ENCODE peak calls at places on chromosomes 1 and 21, in five cellular contexts. W is transverse colon, A is K562, D is spleen, J is stomach. P is an unnamed sample.

GRCh38 chr1:16727190-16728111 is 12.9 kb upstream of the RNU1-4 start:
- DNase-seq in A (peak), W (peak), J (peak), D (peak), P (no peak)

GRCh38 chr1:183914283-183914682 is 109.4 kb downstream of the RGL1 start:
- DNase-seq in D (no peak), A (no peak), W (no peak), J (no peak), P (no peak)

GRCh38 chr1:82838066-82838465 is 1037.3 kb downstream of the ADGRL2 start:
- DNase-seq in D (no peak), A (no peak), W (no peak), J (no peak), P (no peak)

GRCh38 chr1:60388092-60388987 is 314.8 kb upstream of the C1orf87 start:
- DNase-seq in A (no peak), W (no peak), D (no peak), J (no peak), P (no peak)

GRCh38 chr21:46119565-46120271 is 21.8 kb downstream of the COL6A2 start:
- DNase-seq in D (peak), A (no peak), J (no peak), W (peak), P (peak)

GRCh38 chr1:193733674-193734073 is 547.3 kb upstream of the B3GALT2 start:
- DNase-seq in W (no peak), A (no peak), J (no peak), D (no peak), P (no peak)

GRCh38 chr1:224528900-224529299 is 87.2 kb upstream of the CNIH3 start:
- DNase-seq in W (no peak), A (peak), D (no peak), J (no peak), P (no peak)

GRCh38 chr1:231603598-231604275 is 22.9 kb upstream of the DISC1 start:
- DNase-seq in J (peak), A (peak), W (peak), D (no peak), P (peak)

GRCh38 chr1:205014772-205015171 is 28.2 kb upstream of the CNTN2 start:
- DNase-seq in A (no peak), D (no peak), W (no peak), J (no peak), P (no peak)

GRCh38 chr1:66253330-66253921 is 280.5 kb upstream of the SGIP1 start:
- DNase-seq in A (peak), J (no peak), W (no peak), D (no peak), P (no peak)

GRCh38 chr1:234710936-234711335 is 101.0 kb upstream of the IRF2BP2 start:
- DNase-seq in D (no peak), W (no peak), A (no peak), J (no peak), P (no peak)

GRCh38 chr1:234710381-234710780 is 100.4 kb upstream of the IRF2BP2 start:
- DNase-seq in J (no peak), A (no peak), D (no peak), W (no peak), P (no peak)

GRCh38 chr1:234708700-234709395 is 98.9 kb upstream of the IRF2BP2 start:
- DNase-seq in A (no peak), D (no peak), W (no peak), J (no peak), P (no peak)

GRCh38 chr1:234711400-234711799 is 101.4 kb upstream of the IRF2BP2 start:
- DNase-seq in D (no peak), A (no peak), J (no peak), W (no peak), P (no peak)

DNA sequence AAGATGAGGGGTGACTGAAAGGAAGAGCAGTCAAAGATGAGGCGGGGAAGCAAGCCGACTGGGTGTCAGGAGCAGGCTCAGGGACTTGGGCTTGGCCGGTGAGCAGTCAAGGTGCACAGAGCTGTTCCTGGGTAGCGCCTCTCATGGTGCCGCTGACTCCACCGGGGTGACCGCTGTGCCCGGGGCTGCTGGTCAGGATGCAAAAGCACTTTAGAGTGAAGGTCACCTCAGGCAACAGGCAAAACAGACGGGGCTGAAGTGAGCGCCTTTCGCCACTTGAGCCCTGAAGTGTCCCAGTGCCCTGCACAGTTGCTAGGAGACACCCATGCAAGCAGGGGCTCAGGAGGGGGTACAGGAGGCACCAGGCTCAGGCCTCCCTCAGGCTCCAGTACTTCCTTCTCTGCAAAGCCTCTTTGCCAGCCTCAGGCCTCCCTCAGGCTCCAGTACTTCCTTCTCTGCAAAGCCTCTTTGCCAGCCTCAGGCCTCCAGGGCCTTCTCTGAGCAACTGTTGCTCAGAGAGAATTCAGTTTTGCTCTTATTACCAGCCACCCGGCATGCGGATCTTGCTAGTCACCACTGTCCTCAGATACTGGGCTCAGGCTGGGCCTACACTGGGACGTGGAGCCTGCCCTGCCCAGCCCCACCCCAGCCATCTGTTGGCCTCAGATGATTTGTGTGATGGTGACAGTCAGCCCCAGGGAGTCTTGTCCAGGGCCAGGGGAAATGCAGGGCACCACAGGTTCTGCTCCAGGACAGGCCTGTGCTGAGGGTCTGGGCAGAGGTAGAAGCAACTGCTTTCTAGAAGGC is 99.7 kb upstream of the IRF2BP2 start:
- DNase-seq in A (peak), D (no peak), J (no peak), W (peak), P (no peak)
- TF ChIP-seq POLR2AphosphoS5 in A (no peak), D (peak), J (no peak), W (no peak), P (no peak)

DNA sequence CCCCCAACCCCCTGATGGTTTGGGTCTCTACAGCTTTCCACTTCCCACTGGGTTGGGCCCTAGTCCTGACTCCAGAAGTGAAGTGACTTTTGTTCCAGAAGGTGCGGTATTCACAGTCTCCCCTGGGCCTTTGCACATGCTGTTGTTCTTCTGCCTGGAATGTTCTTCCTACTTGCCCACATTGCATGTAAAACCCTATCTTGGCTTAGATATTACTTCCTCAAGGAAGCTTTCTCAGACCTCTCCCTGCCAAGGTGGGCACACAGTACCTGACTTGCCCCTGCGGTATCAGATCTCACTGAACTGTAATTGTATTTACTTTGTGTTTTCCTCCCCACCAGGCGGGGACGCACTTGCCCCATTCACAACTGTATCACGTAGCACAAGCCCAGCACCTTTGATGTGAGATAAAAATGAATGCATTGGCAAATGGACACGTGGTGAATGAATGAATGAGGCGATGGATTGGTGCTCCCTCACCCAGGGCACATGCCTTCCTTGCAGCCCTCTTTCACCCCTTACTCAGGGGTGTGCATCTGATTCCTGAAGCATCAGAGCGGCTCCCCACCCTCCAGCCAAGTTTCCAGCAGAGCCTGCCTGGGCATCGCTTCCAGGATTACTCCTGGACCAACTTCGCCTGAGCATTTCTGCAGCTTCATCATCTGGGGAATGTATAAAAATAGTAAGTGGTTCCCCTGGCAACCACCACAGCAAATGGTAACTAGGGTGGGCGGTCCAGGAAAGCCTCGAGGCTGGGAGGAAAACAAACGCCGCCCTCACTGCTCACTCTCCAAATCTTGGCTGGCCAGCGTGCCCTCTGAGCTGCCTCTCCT is 19.8 kb downstream of the NENF start:
- DNase-seq in A (no peak), W (no peak), J (no peak), D (peak), P (no peak)
- TF ChIP-seq POLR2AphosphoS5 in A (no peak), W (no peak), J (no peak), D (no peak), P (no peak)

DNA sequence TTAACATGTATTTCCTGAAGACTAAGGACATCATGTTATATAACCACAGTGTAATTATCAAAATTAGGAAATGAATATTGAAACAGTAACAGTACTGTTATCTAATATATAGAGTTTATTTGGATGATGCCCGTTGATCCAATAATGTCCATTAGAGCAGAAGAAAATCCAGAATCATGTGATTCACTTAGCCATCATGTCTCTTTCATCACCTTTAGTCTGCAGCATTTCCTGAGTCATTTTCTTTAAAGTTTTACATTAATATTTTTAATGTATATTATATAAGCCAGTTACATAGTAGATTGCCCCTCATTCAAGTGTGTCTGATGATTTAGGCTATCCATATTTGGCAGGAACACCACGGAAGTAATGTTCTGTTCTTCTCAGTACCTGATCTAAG is 28.9 kb downstream of the MPZL1 start:
- DNase-seq in J (no peak), A (no peak), D (no peak), W (no peak), P (no peak)
- TF ChIP-seq POLR2AphosphoS5 in J (no peak), A (no peak), D (no peak), W (no peak), P (no peak)

GRCh38 chr1:19220991-19221390 is 10.9 kb upstream of the UBR4 start:
- DNase-seq in D (no peak), A (no peak), J (no peak), W (no peak), P (no peak)
- TF ChIP-seq POLR2AphosphoS5 in D (peak), A (no peak), J (no peak), W (no peak), P (no peak)

GRCh38 chr1:198604973-198605372 is 33.9 kb upstream of the PTPRC start:
- DNase-seq in D (no peak), W (no peak), A (peak), J (no peak), P (no peak)
- TF ChIP-seq POLR2AphosphoS5 in D (no peak), W (no peak), A (peak), J (no peak), P (no peak)

GRCh38 chr21:33211305-33211704 is 18.4 kb upstream of the IFNAR2 start:
- DNase-seq in D (no peak), A (no peak), J (no peak), W (no peak), P (no peak)
- TF ChIP-seq POLR2AphosphoS5 in D (no peak), A (no peak), J (no peak), W (no peak), P (no peak)

DNA sequence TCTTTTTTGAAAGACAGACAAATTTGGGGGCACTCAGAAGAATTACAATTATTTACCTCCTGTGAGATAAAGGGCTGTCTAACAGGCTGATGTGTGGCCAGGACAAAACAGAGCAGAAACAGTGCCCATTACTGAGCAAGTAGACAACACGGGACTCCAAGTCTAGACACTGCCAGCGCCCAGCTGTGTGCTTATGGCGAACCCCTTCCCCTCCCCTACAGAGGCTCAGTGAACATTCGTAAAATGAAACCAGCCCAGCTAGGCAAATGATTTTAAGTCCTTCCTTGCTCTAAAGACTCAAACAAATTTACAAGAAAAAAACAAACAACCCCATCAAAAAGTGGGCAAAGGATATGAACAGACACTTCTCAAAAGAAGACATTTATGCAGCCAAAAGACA is 91.1 kb downstream of the RUNX1 start:
- DNase-seq in D (no peak), W (no peak), J (no peak), A (no peak), P (no peak)
- TF ChIP-seq POLR2AphosphoS5 in D (no peak), W (no peak), J (no peak), A (no peak), P (no peak)

P was measured in GM12891.